ENCODE peak calls at places on chromosomes 12 and 14, in five cellular contexts. D is DND-41, S is fibroblast of lung, Z is trophoblast cell, M is neural progenitor cell. X is an unnamed sample.
A peak's percentile ranks its signal among the peaks of the same experiment; 100 is the strongest.

GRCh38 chr14:91297081-91297711 is 52.7 kb upstream of the GPR68 start:
- DNase-seq in Z (no peak), S (no peak), M (no peak), D (no peak), X (no peak)

GRCh38 chr14:104331871-104332605 is 193.7 kb downstream of the KIF26A start:
- DNase-seq in Z (no peak), M (no peak), D (no peak), S (no peak), X (no peak)

GRCh38 chr12:56565510-56566101 is 44.0 kb downstream of the RBMS2 start:
- DNase-seq in S (peak; percentile 35), M (peak; percentile 42), D (peak; percentile 19), Z (peak; percentile 47), X (no peak)

GRCh38 chr14:91882369-91882768 is 15.0 kb upstream of the TC2N start:
- DNase-seq in M (no peak), S (no peak), Z (no peak), D (no peak), X (no peak)

GRCh38 chr12:41409628-41410027 is 221.5 kb downstream of the PDZRN4 start:
- DNase-seq in Z (no peak), S (no peak), D (no peak), M (no peak), X (no peak)

GRCh38 chr12:64172143-64172970 is 49.7 kb downstream of the KICS2 start:
- DNase-seq in Z (no peak), M (no peak), S (no peak), D (no peak), X (no peak)

GRCh38 chr14:105333020-105333490 is 18.5 kb downstream of the PACS2 start:
- DNase-seq in Z (no peak), D (no peak), S (no peak), M (no peak), X (no peak)

GRCh38 chr14:73759183-73759713 is 45.1 kb upstream of the PNMA1 start:
- DNase-seq in S (peak; percentile 61), M (peak; percentile 68), Z (peak; percentile 40), D (peak; percentile 71), X (peak; percentile 41)

GRCh38 chr12:68406134-68406576 is 74.0 kb upstream of the MDM1 start:
- DNase-seq in M (peak; percentile 24), D (no peak), S (peak; percentile 84), Z (no peak), X (no peak)

GRCh38 chr14:99540196-99541032 is 59.2 kb downstream of the CCNK start:
- DNase-seq in D (no peak), M (peak; percentile 42), Z (no peak), S (no peak), X (no peak)

GRCh38 chr12:109428038-109428629 is 49.0 kb downstream of the KCTD10 start:
- DNase-seq in S (peak; percentile 66), D (peak; percentile 70), Z (peak; percentile 89), M (peak; percentile 28), X (peak; percentile 83)

GRCh38 chr14:91127411-91127810 is 13.5 kb downstream of the DGLUCY start:
- DNase-seq in D (no peak), Z (peak; percentile 100), S (no peak), M (no peak), X (peak; percentile 18)

GRCh38 chr12:122395319-122395718 is 27.1 kb downstream of the CLIP1 start:
- DNase-seq in M (no peak), Z (peak; percentile 90), S (peak; percentile 88), D (no peak), X (no peak)

GRCh38 chr12:54998958-54999510 is 14.5 kb upstream of the TESPA1 start:
- DNase-seq in D (no peak), S (no peak), Z (no peak), M (no peak), X (peak; percentile 44)

GRCh38 chr12:122836027-122836921 is 1.0 kb downstream of the HIP1R start:
- DNase-seq in D (peak; percentile 58), Z (no peak), M (peak; percentile 48), S (no peak), X (peak; percentile 64)

GRCh38 chr14:32201816-32202467 is at the start of gene RNU6-7:
- DNase-seq in S (peak; percentile 32), D (no peak), Z (no peak), M (peak; percentile 66), X (no peak)

GRCh38 chr12:63308701-63309100 is 157.7 kb upstream of the AVPR1A start:
- DNase-seq in M (no peak), S (no peak), Z (no peak), D (no peak), X (no peak)

GRCh38 chr14:30283822-30284446 is 275.0 kb upstream of the G2E3 start:
- DNase-seq in D (peak; percentile 24), S (peak; percentile 38), M (peak; percentile 70), Z (peak; percentile 36), X (peak; percentile 19)

GRCh38 chr12:19506497-19506896 is 67.2 kb downstream of the AEBP2 start:
- DNase-seq in M (no peak), S (peak; percentile 55), Z (no peak), D (no peak), X (no peak)

GRCh38 chr12:130041983-130042812 is 120.1 kb upstream of the FZD10 start:
- DNase-seq in M (peak; percentile 82), S (no peak), D (peak; percentile 15), Z (peak; percentile 34), X (no peak)

GRCh38 chr12:9064815-9065606 is 50.7 kb downstream of the A2M start:
- DNase-seq in Z (peak; percentile 80), D (no peak), S (peak; percentile 46), M (peak; percentile 77), X (peak; percentile 68)

GRCh38 chr14:36238666-36239363 is 62.3 kb upstream of the PTCSC3 start:
- DNase-seq in D (no peak), M (no peak), Z (peak; percentile 2), S (peak; percentile 88), X (no peak)

GRCh38 chr12:56257491-56258067 is 605 bp downstream of the ANKRD52 start:
- DNase-seq in S (peak; percentile 46), Z (no peak), D (peak; percentile 39), M (peak; percentile 78), X (no peak)

GRCh38 chr12:47955059-47955458 is 8.3 kb upstream of the TMEM106C start:
- DNase-seq in D (no peak), S (no peak), Z (no peak), M (no peak), X (no peak)

GRCh38 chr14:50620341-50620740 is 47.8 kb downstream of the SAV1 start:
- DNase-seq in Z (no peak), D (no peak), S (peak; percentile 31), M (no peak), X (no peak)

DNA sequence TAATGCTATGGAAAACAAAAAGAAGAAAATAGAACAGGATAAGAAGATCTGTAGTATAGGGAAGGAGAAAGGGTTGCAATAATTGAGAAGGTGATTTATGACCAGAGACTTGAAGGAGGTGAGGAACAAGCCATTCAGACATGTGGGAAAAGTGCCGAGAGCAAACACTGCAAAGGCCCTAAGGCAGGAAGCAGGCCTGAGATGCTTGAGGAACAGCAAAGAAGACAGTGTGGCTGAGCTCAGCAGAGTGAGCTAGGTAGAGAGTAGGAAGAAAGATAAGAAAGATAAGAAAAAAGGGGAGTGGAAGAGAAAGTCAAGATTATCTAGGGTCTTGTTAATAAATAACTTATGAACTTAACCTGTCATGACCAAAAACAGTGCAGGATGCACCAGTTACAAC is 671.8 kb downstream of the RPS29 start:
- DNase-seq in M (no peak), S (no peak), Z (no peak), D (no peak), X (no peak)
- H3K4me2 ChIP-seq in M (no peak overlapping the region), S (no peak overlapping the region), Z (no peak overlapping the region), D (no peak overlapping the region), X (no peak overlapping the region)

GRCh38 chr14:59630281-59630963 is 53.8 kb upstream of the CCDC175 start:
- DNase-seq in Z (peak; percentile 38), S (peak; percentile 30), M (peak; percentile 82), D (no peak), X (no peak)
- H3K4me2 ChIP-seq in Z (peak overlapping the region; percentile 84), S (peak overlapping the region; percentile 59), M (peak overlapping the region; percentile 96), D (no peak overlapping the region), X (peak overlapping the region; percentile 41)

DNA sequence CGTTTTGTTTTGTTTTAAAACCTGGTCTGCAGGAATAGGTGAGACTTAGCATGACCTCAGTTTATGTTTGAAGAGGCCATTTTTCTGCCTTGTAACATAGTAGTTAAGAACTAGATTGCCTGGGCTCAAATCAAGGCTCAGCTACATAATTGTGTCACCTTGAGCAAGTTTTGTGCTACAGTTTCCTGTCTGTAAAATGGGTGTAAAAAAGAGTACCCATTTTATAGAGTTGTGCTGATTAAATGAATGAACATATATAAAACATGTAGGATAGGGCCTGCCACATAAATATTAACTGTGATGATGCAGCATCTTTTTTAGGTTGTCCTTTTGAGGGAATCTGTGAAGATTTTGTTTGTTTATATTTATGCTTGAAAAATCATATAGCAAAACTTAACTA is 7.2 kb downstream of the WNK1 start:
- DNase-seq in S (no peak), M (no peak), Z (no peak), D (no peak), X (no peak)
- H3K4me2 ChIP-seq in S (no peak overlapping the region), M (no peak overlapping the region), Z (no peak overlapping the region), D (peak overlapping the region; percentile 89), X (no peak overlapping the region)

GRCh38 chr14:68178282-68178681 is 358.7 kb downstream of the RAD51B start:
- DNase-seq in S (peak; percentile 77), M (no peak), D (no peak), Z (no peak), X (no peak)
- H3K4me2 ChIP-seq in S (no peak overlapping the region), M (no peak overlapping the region), D (no peak overlapping the region), Z (no peak overlapping the region), X (no peak overlapping the region)

DNA sequence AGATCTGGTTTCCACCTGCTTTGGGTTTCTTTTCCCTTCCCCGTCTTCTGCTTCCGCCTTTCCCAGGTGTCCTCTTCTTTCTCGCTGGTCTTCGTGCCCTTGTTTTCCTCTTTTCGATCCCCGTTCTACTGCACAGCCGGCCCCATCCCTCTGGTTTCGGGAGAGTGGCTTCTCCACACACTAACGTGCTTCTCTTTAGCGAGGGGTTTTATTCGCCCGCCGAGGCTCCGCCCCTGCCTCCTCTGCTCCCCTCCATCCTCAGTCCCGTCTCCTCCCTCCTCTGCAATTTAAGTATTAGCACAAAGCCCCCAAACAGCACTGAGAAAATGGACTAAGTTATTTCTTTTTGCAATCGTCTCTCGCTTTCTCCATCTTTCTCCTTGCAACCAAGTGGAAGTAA is at the start of gene SLC7A8:
- DNase-seq in M (peak; percentile 85), Z (no peak), D (no peak), S (no peak), X (no peak)
- H3K4me2 ChIP-seq in M (peak within 1 kb of the TSS; percentile 77), Z (peak within 1 kb of the TSS; percentile 74), D (no peak within 1 kb of the TSS), S (peak within 1 kb of the TSS; percentile 88), X (peak within 1 kb of the TSS; percentile 75)

DNA sequence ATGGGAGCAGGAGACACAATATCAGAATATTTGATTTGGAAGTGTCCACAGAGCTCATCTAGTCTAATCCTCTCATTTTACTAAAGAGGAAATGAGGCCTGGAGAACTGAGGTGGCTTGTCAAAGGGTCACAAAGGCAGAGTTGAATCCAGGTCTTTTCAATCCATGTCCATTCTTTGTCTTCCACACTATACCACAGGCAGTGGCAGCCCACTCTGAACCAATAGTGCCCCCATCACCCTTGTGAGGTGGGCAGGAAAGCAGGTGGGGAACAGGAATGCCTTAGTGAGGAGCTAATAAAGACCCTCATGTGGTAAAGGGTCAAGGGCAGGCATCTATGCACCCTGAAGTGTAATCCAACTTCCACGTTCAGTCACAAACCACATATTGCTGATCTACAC is 134.8 kb upstream of the EGLN3 start:
- DNase-seq in S (no peak), M (no peak), D (no peak), Z (no peak), X (no peak)
- H3K4me2 ChIP-seq in S (no peak overlapping the region), M (no peak overlapping the region), D (no peak overlapping the region), Z (no peak overlapping the region), X (no peak overlapping the region)

X was measured in MM.1S.